ENCODE peak calls at places on chromosomes 3 and 15, in eight cellular contexts. B, O, P, E, R, C, U and J are unnamed samples.

GRCh38 chr3:142929890-142930289 is 33.6 kb downstream of the PAQR9 start:
- DNase-seq in O (no peak), U (no peak), P (no peak), B (no peak), E (no peak), C (no peak), R (no peak), J (no peak)

GRCh38 chr3:55524565-55525244 is 37.6 kb upstream of the WNT5A start:
- DNase-seq in R (peak), B (no peak), E (no peak), U (peak), P (no peak), C (no peak), O (no peak), J (peak)

GRCh38 chr3:63585927-63586326 is 66.5 kb upstream of the SNTN start:
- DNase-seq in U (no peak), O (no peak), R (no peak), E (no peak), C (no peak), P (no peak), B (peak), J (no peak)

GRCh38 chr15:36779744-36780408 is 200.4 kb downstream of the CDIN1 start:
- DNase-seq in P (no peak), O (no peak), C (no peak), B (no peak), U (no peak), R (no peak), E (no peak), J (no peak)

GRCh38 chr3:42667096-42667522 is 13.6 kb downstream of the ZBTB47 start:
- DNase-seq in B (no peak), C (no peak), E (no peak), R (peak), P (no peak), O (no peak), U (no peak), J (no peak)

GRCh38 chr3:69161587-69162196 is 39.3 kb upstream of the LMOD3 start:
- DNase-seq in R (peak), C (no peak), U (peak), B (peak), O (peak), E (peak), P (peak), J (no peak)

GRCh38 chr3:38313263-38313662 is 31.2 kb downstream of the SLC22A14 start:
- DNase-seq in R (no peak), O (no peak), E (no peak), U (no peak), B (no peak), P (no peak), C (no peak), J (no peak)

GRCh38 chr3:195773956-195774537 is 37.7 kb downstream of the MUC4 start:
- DNase-seq in U (no peak), P (no peak), R (no peak), B (no peak), E (no peak), C (no peak), O (no peak), J (no peak)

GRCh38 chr15:35174948-35175347 is 89.9 kb upstream of the NANOGP8 start:
- DNase-seq in R (no peak), E (no peak), B (no peak), O (no peak), P (no peak), C (no peak), U (no peak), J (no peak)

GRCh38 chr3:179148446-179149238 is 485 bp downstream of the PIK3CA start:
- DNase-seq in P (peak), U (peak), C (no peak), R (peak), B (peak), O (peak), E (peak), J (no peak)

GRCh38 chr3:187943677-187944390 is 198.6 kb upstream of the BCL6 start:
- DNase-seq in R (peak), O (no peak), B (no peak), C (no peak), U (no peak), E (no peak), P (no peak), J (no peak)

GRCh38 chr3:187811580-187812250 is 66.4 kb upstream of the BCL6 start:
- DNase-seq in R (peak), B (no peak), O (no peak), P (no peak), U (peak), E (no peak), C (no peak), J (peak)

GRCh38 chr3:65412591-65412990 is 626.1 kb downstream of the MAGI1 start:
- DNase-seq in P (no peak), U (no peak), O (no peak), R (no peak), C (no peak), E (no peak), B (peak), J (no peak)

GRCh38 chr15:41284425-41285177 is 47.8 kb downstream of the OIP5 start:
- DNase-seq in C (no peak), O (no peak), E (no peak), R (peak), P (no peak), U (peak), B (peak), J (no peak)

GRCh38 chr15:69153067-69153466 is 7.4 kb upstream of the GLCE start:
- DNase-seq in B (no peak), R (no peak), O (no peak), P (no peak), C (no peak), U (no peak), E (no peak), J (no peak)

GRCh38 chr3:194440756-194441155 is 41.7 kb upstream of the GP5 start:
- DNase-seq in O (no peak), P (no peak), E (no peak), B (no peak), R (no peak), U (no peak), C (no peak), J (no peak)

GRCh38 chr15:48965972-48966371 is 2.3 kb upstream of the SHC4 start:
- DNase-seq in C (no peak), P (peak), U (peak), E (no peak), O (peak), B (peak), R (no peak), J (no peak)

GRCh38 chr3:129195731-129196256 is 12.1 kb upstream of the CNBP start:
- DNase-seq in B (no peak), O (no peak), C (no peak), P (peak), R (peak), U (peak), E (no peak), J (peak)